ENCODE peak calls at places on chromosomes 2 and 18, in ten cellular contexts. U, G, O, D, S, Z, V, Y, N and T are unnamed samples.

GRCh38 chr2:240712121-240712520 is 20.5 kb downstream of the AQP12A start:
- DNase-seq in D (no peak), O (no peak), Z (no peak), S (no peak), Y (no peak), V (no peak), N (no peak), G (no peak), U (no peak), T (no peak)

GRCh38 chr2:152635635-152636298 is 81.5 kb downstream of the PRPF40A start:
- DNase-seq in N (peak; percentile 69), V (peak; percentile 54), Y (peak; percentile 68), Z (no peak), S (peak; percentile 54), O (peak; percentile 35), G (peak; percentile 55), D (peak; percentile 64), U (peak; percentile 80), T (peak; percentile 51)

GRCh38 chr2:21754164-21754788 is 630.5 kb downstream of the TDRD15 start:
- DNase-seq in Z (no peak), O (no peak), V (no peak), Y (peak; percentile 7), S (no peak), U (peak; percentile 7), N (no peak), G (no peak), D (no peak), T (peak; percentile 16)

GRCh38 chr18:37570336-37570930 is 4.8 kb upstream of the CELF4 start:
- DNase-seq in S (no peak), G (no peak), D (no peak), Z (no peak), N (no peak), V (no peak), U (no peak), O (no peak), Y (no peak), T (no peak)

GRCh38 chr18:58230438-58231179 is 186.6 kb downstream of the NEDD4L start:
- DNase-seq in S (no peak), G (no peak), U (no peak), D (no peak), O (no peak), Y (no peak), N (no peak), Z (no peak), V (peak; percentile 61), T (no peak)

GRCh38 chr18:62525611-62526010 is 2.8 kb downstream of the ZCCHC2 start:
- DNase-seq in S (no peak), G (no peak), D (no peak), O (no peak), V (no peak), Z (no peak), Y (peak; percentile 62), U (no peak), N (peak; percentile 42), T (no peak)

GRCh38 chr18:68426731-68427315 is 288.1 kb downstream of the TMX3 start:
- DNase-seq in V (peak; percentile 35), Y (no peak), U (no peak), O (no peak), D (no peak), N (no peak), G (no peak), Z (no peak), S (no peak), T (no peak)

GRCh38 chr2:209191139-209191538 is 232.7 kb upstream of the MAP2 start:
- DNase-seq in U (no peak), Z (no peak), O (no peak), Y (no peak), S (no peak), D (no peak), V (no peak), G (no peak), N (no peak), T (no peak)

GRCh38 chr2:162636206-162636728 is 202.3 kb downstream of the KCNH7 start:
- DNase-seq in D (no peak), Z (no peak), G (no peak), Y (no peak), S (no peak), O (no peak), V (no peak), N (no peak), U (no peak), T (no peak)

GRCh38 chr2:11540148-11540995 is 6.5 kb downstream of the GREB1 start:
- DNase-seq in S (no peak), Z (no peak), U (no peak), N (peak; percentile 60), O (no peak), G (no peak), Y (no peak), V (no peak), D (no peak), T (no peak)

GRCh38 chr2:238861766-238862315 is 14.0 kb downstream of the TWIST2 start:
- DNase-seq in D (no peak), N (no peak), Z (no peak), Y (no peak), S (no peak), U (no peak), G (no peak), V (no peak), O (no peak), T (no peak)

GRCh38 chr18:30903566-30903965 is 139.0 kb downstream of the DSC3 start:
- DNase-seq in U (no peak), D (no peak), N (no peak), Z (no peak), O (no peak), V (peak; percentile 1), G (no peak), S (no peak), Y (no peak), T (no peak)

GRCh38 chr2:172007372-172007771 is 7.6 kb downstream of the METAP1D start:
- DNase-seq in N (no peak), U (no peak), Y (no peak), G (no peak), D (no peak), O (no peak), Z (no peak), S (no peak), V (no peak), T (no peak)

GRCh38 chr2:150466770-150467640 is 20.5 kb downstream of the RND3 start:
- DNase-seq in V (peak; percentile 78), G (no peak), U (no peak), Y (no peak), D (no peak), O (no peak), S (no peak), Z (peak; percentile 84), N (no peak), T (no peak)

GRCh38 chr2:164126960-164127359 is 391.2 kb upstream of the FIGN start:
- DNase-seq in G (no peak), O (no peak), N (no peak), V (no peak), U (peak; percentile 30), Z (no peak), Y (no peak), D (no peak), S (no peak), T (peak; percentile 24)

GRCh38 chr18:79393626-79394401 is 1.9 kb upstream of the NFATC1 start:
- DNase-seq in G (peak; percentile 73), V (peak; percentile 78), D (peak; percentile 74), Y (peak; percentile 58), O (peak; percentile 33), Z (no peak), S (peak; percentile 50), N (no peak), U (peak; percentile 88), T (no peak)

GRCh38 chr2:204638795-204639194 is 93.5 kb downstream of the PARD3B start:
- DNase-seq in G (no peak), Y (no peak), O (no peak), D (no peak), N (no peak), V (no peak), U (no peak), Z (no peak), S (no peak), T (no peak)

GRCh38 chr2:60100034-60100433 is 453.4 kb downstream of the BCL11A start:
- DNase-seq in S (no peak), D (no peak), V (no peak), N (no peak), U (no peak), Z (no peak), Y (no peak), G (no peak), O (no peak), T (no peak)

GRCh38 chr2:25867389-25868003 is 10.8 kb downstream of the ASXL2 start:
- DNase-seq in Z (no peak), Y (no peak), D (no peak), N (no peak), G (no peak), O (no peak), S (no peak), V (no peak), U (no peak), T (no peak)

GRCh38 chr2:41973871-41974270 is 74.0 kb upstream of the PKDCC start:
- DNase-seq in D (no peak), G (no peak), Y (no peak), N (no peak), U (no peak), O (no peak), V (no peak), Z (no peak), S (no peak), T (no peak)

GRCh38 chr2:237726401-237726830 is 72.2 kb upstream of the RBM44 start:
- DNase-seq in G (no peak), N (no peak), V (peak; percentile 65), Z (no peak), S (no peak), O (no peak), D (no peak), Y (no peak), U (no peak), T (no peak)

GRCh38 chr2:205903549-205904129 is 182.3 kb downstream of the INO80D start:
- DNase-seq in U (peak; percentile 40), O (no peak), V (peak; percentile 20), S (no peak), Z (no peak), D (no peak), G (peak; percentile 39), Y (peak; percentile 36), N (no peak), T (peak; percentile 58)

GRCh38 chr2:234978466-234979203 is 26.8 kb downstream of the SH3BP4 start:
- DNase-seq in G (no peak), V (peak; percentile 63), U (no peak), O (no peak), Y (no peak), D (no peak), S (no peak), N (no peak), Z (no peak), T (no peak)

GRCh38 chr2:205463626-205464025 is 218.7 kb upstream of the NRP2 start:
- DNase-seq in D (no peak), V (no peak), N (no peak), S (no peak), G (no peak), U (no peak), O (no peak), Z (no peak), Y (no peak), T (no peak)

GRCh38 chr2:21047161-21048009 is 3.5 kb upstream of the APOB start:
- DNase-seq in G (no peak), Y (no peak), N (no peak), V (peak; percentile 17), D (no peak), S (no peak), Z (no peak), O (no peak), U (no peak), T (no peak)

GRCh38 chr2:119255760-119256573 is 32.3 kb downstream of the STEAP3 start:
- DNase-seq in Y (no peak), U (peak; percentile 41), Z (peak; percentile 87), S (no peak), O (no peak), D (no peak), V (peak; percentile 98), G (no peak), N (no peak), T (no peak)

GRCh38 chr2:71129114-71129890 is 727 bp downstream of the MCEE start:
- DNase-seq in N (peak; percentile 19), O (no peak), U (no peak), V (peak; percentile 16), S (no peak), Z (no peak), Y (peak; percentile 26), D (no peak), G (no peak), T (no peak)

GRCh38 chr18:9831723-9832199 is 54.0 kb upstream of the TXNDC2 start:
- DNase-seq in D (no peak), G (no peak), Z (no peak), S (no peak), N (no peak), U (no peak), Y (no peak), V (no peak), O (no peak), T (no peak)